ENCODE peak calls at places on chromosome 11, in five cellular contexts. Q is SK-N-SH, W is GM23338, R is GM12878, U is stomach. I is an unnamed sample.

GRCh38 chr11:3822312-3822711 is 14.0 kb downstream of the PGAP2 start:
- DNase-seq in U (no peak), Q (no peak), R (no peak), W (no peak), I (no peak)

GRCh38 chr11:112363527-112363926 is 102.9 kb upstream of the PLET1 start:
- DNase-seq in W (no peak), Q (no peak), R (no peak), U (no peak), I (no peak)

GRCh38 chr11:42085736-42086135 is 626.3 kb upstream of the LRRC4C start:
- DNase-seq in W (no peak), U (no peak), R (no peak), Q (no peak), I (no peak)

GRCh38 chr11:69292221-69292648 is 1.7 kb upstream of the MYEOV start:
- DNase-seq in U (no peak), R (no peak), Q (no peak), W (peak; percentile 61), I (peak; percentile 88)

GRCh38 chr11:119993732-119994131 is 144.2 kb downstream of the TRIM29 start:
- DNase-seq in R (no peak), U (peak; percentile 92), W (peak; percentile 34), Q (no peak), I (no peak)

GRCh38 chr11:123261345-123262106 is 66.5 kb upstream of the CLMP start:
- DNase-seq in U (peak; percentile 84), W (peak; percentile 97), Q (peak; percentile 85), R (no peak), I (peak; percentile 91)

GRCh38 chr11:69618237-69618636 is 22.7 kb upstream of the CCND1 start:
- DNase-seq in U (no peak), W (no peak), R (no peak), Q (no peak), I (no peak)

GRCh38 chr11:6351782-6352181 is 31.5 kb upstream of the CAVIN3 start:
- DNase-seq in U (no peak), Q (no peak), W (no peak), R (no peak), I (no peak)

GRCh38 chr11:110184466-110184865 is 91.3 kb downstream of the ZC3H12C start:
- DNase-seq in W (no peak), Q (no peak), R (no peak), U (no peak), I (no peak)

GRCh38 chr11:2249191-2249916 is 21.0 kb downstream of the ASCL2 start:
- DNase-seq in W (no peak), U (no peak), Q (no peak), R (no peak), I (peak; percentile 43)

GRCh38 chr11:71207563-71207962 is 44.8 kb downstream of the SHANK2 start:
- DNase-seq in U (no peak), R (no peak), W (no peak), Q (no peak), I (peak; percentile 40)

GRCh38 chr11:26331911-26332571 is at the start of gene ANO3:
- DNase-seq in Q (peak; percentile 88), R (no peak), U (peak; percentile 57), W (peak; percentile 97), I (no peak)

GRCh38 chr11:107508858-107509244 is 51.2 kb upstream of the CWF19L2 start:
- DNase-seq in W (no peak), Q (no peak), U (no peak), R (no peak), I (no peak)

GRCh38 chr11:69647349-69647748 is 6.4 kb downstream of the CCND1 start:
- DNase-seq in W (no peak), U (no peak), R (no peak), Q (no peak), I (peak; percentile 66)

GRCh38 chr11:33377852-33378385 is 120.7 kb downstream of the HIPK3 start:
- DNase-seq in Q (no peak), R (no peak), W (no peak), U (no peak), I (no peak)

GRCh38 chr11:26522912-26523610 is 49.0 kb downstream of the MUC15 start:
- DNase-seq in U (no peak), W (peak; percentile 90), Q (no peak), R (no peak), I (no peak)

GRCh38 chr11:118338637-118339061 is 3.9 kb downstream of the CD3D start:
- DNase-seq in R (no peak), Q (no peak), W (peak; percentile 9), U (peak; percentile 66), I (peak; percentile 85)

GRCh38 chr11:117834838-117835443 is 10.4 kb upstream of the FXYD2 start:
- DNase-seq in W (no peak), U (peak; percentile 4), R (no peak), Q (no peak), I (no peak)

GRCh38 chr11:63916837-63917684 is at the start of gene RCOR2:
- DNase-seq in R (no peak), Q (peak; percentile 98), W (peak; percentile 91), U (peak; percentile 77), I (peak; percentile 90)

GRCh38 chr11:122690801-122691649 is 35.5 kb downstream of the UBASH3B start:
- DNase-seq in Q (no peak), U (no peak), R (no peak), W (peak; percentile 35), I (no peak)

GRCh38 chr11:108524422-108524821 is 26.2 kb upstream of the POGLUT3 start:
- DNase-seq in U (no peak), Q (no peak), W (no peak), R (no peak), I (no peak)

GRCh38 chr11:106001304-106002012 is 20.6 kb downstream of the MSANTD4 start:
- DNase-seq in U (no peak), R (no peak), Q (no peak), W (no peak), I (no peak)

GRCh38 chr11:76206077-76206326 is 300 bp downstream of the WNT11 start:
- DNase-seq in W (no peak), R (no peak), U (no peak), Q (no peak), I (no peak)

GRCh38 chr11:47295385-47295784 is 25.5 kb downstream of the MADD start:
- DNase-seq in R (no peak), W (no peak), Q (no peak), U (no peak), I (no peak)

GRCh38 chr11:96219981-96220623 is 122.9 kb downstream of the MAML2 start:
- DNase-seq in U (no peak), W (peak; percentile 45), R (no peak), Q (no peak), I (no peak)

GRCh38 chr11:28529540-28530410 is 421.6 kb downstream of the METTL15 start:
- DNase-seq in W (peak; percentile 74), R (no peak), U (no peak), Q (peak; percentile 32), I (no peak)

GRCh38 chr11:111737180-111737876 is 28.9 kb downstream of the PPP2R1B start:
- DNase-seq in U (no peak), Q (no peak), R (no peak), W (no peak), I (peak; percentile 73)

GRCh38 chr11:120141144-120142071 is 3.5 kb upstream of the TRIM29 start:
- DNase-seq in W (no peak), U (peak; percentile 15), Q (peak; percentile 9), R (no peak), I (no peak)

GRCh38 chr11:110032257-110032656 is 60.9 kb upstream of the ZC3H12C start:
- DNase-seq in U (no peak), W (no peak), R (no peak), Q (no peak), I (no peak)

DNA sequence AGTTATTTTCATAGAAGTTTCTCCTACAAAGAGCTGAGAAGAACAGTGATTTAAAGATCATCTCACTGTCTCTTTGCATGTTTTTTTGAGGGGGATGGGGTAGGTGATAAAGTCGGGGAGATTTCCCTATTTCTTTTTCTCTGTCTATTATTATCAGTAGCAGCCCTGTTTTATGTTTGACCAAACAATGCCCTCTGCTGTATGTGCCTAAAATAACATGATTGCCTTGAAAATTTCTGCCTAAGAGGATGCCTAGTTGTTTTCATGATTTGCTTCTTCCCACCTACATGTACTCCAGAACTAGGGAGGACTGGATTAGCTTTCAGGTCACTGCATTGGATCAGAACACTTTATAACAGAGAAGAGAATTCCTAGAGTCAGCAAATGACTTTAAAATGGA is 1330.2 kb downstream of the LRRC4C start:
- DNase-seq in U (no peak), Q (peak; percentile 12), W (peak; percentile 58), R (no peak), I (no peak)
- TF ChIP-seq CTCF in U (no peak), Q (peak; percentile 53), W (peak; percentile 54), R (peak; percentile 19), I (no peak)

GRCh38 chr11:35174666-35175065 is 35.7 kb downstream of the CD44 start:
- DNase-seq in Q (no peak), U (no peak), R (no peak), W (no peak), I (no peak)
- H3K27ac ChIP-seq in Q (peak overlapping the region; percentile 88), U (peak overlapping the region; percentile 63), R (no peak overlapping the region), W (no peak overlapping the region), I (peak overlapping the region; percentile 87)

DNA sequence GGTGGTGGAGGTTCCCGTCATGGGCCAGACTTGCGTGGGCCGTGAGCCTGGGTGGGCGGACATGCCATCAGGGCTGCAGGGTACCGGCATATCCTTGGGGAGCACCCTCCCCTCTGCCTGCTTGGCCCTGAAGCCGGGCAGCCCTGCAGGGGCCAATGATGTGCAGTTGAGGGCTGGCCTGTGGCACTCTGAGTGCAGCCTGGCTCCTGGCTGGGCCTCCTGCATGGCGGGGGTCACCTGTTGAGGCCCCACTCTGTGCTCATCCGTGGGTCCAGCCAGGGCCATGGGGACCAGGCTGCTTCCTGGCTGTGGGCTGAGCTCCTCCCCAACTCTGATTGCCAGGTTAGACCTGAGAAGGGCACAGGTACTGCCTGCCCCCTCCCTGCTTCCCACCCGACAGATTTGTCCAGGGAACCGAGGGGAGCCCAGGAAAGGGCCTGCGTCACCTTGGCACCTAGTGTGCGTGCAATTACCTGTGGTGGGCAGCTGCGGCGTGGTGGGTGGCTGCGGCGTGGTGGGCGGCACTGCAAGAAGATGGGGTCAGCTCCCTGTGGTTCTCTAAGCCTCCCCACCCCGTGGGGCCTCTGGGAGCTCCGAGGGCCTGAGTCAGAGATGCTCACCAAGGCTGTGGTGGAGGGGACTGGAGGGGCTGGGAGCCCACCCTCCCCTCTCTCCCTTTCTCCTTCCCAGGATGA is 16.2 kb downstream of the MUC6 start:
- DNase-seq in R (no peak), Q (no peak), W (no peak), U (no peak), I (no peak)
- TF ChIP-seq POLR2AphosphoS5 in R (no peak), Q (no peak), W (no peak), U (no peak), I (no peak)

DNA sequence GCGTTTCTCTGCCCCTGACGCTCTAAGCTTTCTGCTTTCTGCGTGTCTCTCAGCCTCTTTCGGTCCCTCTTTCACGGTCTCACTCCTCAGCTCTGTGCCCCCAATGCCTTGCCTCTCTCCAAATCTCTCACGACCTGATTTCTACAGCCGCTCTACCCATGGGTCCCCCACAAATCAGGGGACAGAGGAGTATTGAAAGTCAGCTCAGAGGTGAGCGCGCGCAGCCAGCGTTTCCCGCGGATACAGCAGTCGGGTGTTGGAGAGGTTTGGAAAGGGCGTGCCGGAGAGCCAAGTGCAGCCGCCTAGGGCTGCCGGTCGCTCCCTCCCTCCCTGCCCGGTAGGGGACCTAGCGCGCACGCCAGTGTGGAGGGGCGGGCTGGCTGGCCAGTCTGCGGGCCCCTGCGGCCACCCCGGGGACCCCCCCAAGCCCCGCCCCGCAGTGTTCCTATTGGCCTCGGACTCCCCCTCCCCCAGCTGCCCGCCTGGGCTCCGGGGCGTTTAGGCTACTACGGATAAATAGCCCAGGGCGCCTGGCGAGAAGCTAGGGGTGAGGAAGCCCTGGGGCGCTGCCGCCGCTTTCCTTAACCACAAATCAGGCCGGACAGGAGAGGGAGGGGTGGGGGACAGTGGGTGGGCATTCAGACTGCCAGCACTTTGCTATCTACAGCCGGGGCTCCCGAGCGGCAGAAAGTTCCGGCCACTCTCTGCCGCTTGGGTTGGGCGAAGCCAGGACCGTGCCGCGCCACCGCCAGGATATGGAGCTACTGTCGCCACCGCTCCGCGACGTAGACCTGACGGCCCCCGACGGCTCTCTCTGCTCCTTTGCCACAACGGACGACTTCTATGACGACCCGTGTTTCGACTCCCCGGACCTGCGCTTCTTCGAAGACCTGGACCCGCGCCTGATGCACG is at the start of gene MYOD1:
- DNase-seq in U (no peak), Q (peak; percentile 70), R (no peak), W (peak; percentile 79), I (no peak)
- TF ChIP-seq CTCF in U (no peak), Q (no peak), R (no peak), W (no peak), I (no peak)